ENCODE peak calls at places on chromosomes 3 and 15, in eight cellular contexts. One of them, this sample, is unnamed.

GRCh38 chr3:114284644-114285043 is 9.2 kb upstream of the TIGIT start:
- DNase-seq in lung: no peak
- DNase-seq in PC-9: no peak
- DNase-seq in tibial artery: no peak
- DNase-seq in lower lobe of right lung: no peak
- DNase-seq in stomach: no peak
- DNase-seq in neuronal stem cell: no peak
- DNase-seq in small intestine: no peak
- DNase-seq in this sample: no peak

GRCh38 chr3:140277886-140278285 is 342.9 kb downstream of the CLSTN2 start:
- DNase-seq in neuronal stem cell: no peak
- DNase-seq in small intestine: no peak
- DNase-seq in lung: no peak
- DNase-seq in stomach: no peak
- DNase-seq in tibial artery: no peak
- DNase-seq in PC-9: no peak
- DNase-seq in lower lobe of right lung: no peak
- DNase-seq in this sample: no peak

GRCh38 chr3:130800829-130801228 is 54.2 kb upstream of the PIK3R4 start:
- DNase-seq in lower lobe of right lung: no peak
- DNase-seq in PC-9: no peak
- DNase-seq in neuronal stem cell: no peak
- DNase-seq in small intestine: no peak
- DNase-seq in tibial artery: no peak
- DNase-seq in stomach: no peak
- DNase-seq in lung: no peak
- DNase-seq in this sample: no peak

GRCh38 chr3:186974824-186975281 is 44.5 kb downstream of the ST6GAL1 start:
- DNase-seq in lung: no peak
- DNase-seq in stomach: peak; percentile 49
- DNase-seq in tibial artery: no peak
- DNase-seq in PC-9: no peak
- DNase-seq in lower lobe of right lung: no peak
- DNase-seq in neuronal stem cell: no peak
- DNase-seq in small intestine: no peak
- DNase-seq in this sample: peak; percentile 6

GRCh38 chr3:62923092-62923491 is 47.9 kb upstream of the CADPS start:
- DNase-seq in lung: no peak
- DNase-seq in PC-9: no peak
- DNase-seq in lower lobe of right lung: no peak
- DNase-seq in stomach: no peak
- DNase-seq in tibial artery: no peak
- DNase-seq in small intestine: peak; percentile 95
- DNase-seq in neuronal stem cell: no peak
- DNase-seq in this sample: no peak

GRCh38 chr15:52496776-52497470 is 31.8 kb downstream of the MYO5A start:
- DNase-seq in small intestine: no peak
- DNase-seq in tibial artery: no peak
- DNase-seq in lower lobe of right lung: no peak
- DNase-seq in lung: no peak
- DNase-seq in stomach: no peak
- DNase-seq in neuronal stem cell: no peak
- DNase-seq in PC-9: peak; percentile 10
- DNase-seq in this sample: no peak

GRCh38 chr3:100588251-100588650 is 21.1 kb upstream of the ADGRG7 start:
- DNase-seq in small intestine: no peak
- DNase-seq in lower lobe of right lung: no peak
- DNase-seq in neuronal stem cell: no peak
- DNase-seq in tibial artery: no peak
- DNase-seq in stomach: no peak
- DNase-seq in PC-9: no peak
- DNase-seq in lung: no peak
- DNase-seq in this sample: no peak

GRCh38 chr15:42331235-42331634 is 28.1 kb upstream of the CAPN3 start:
- DNase-seq in lower lobe of right lung: no peak
- DNase-seq in lung: no peak
- DNase-seq in PC-9: no peak
- DNase-seq in stomach: no peak
- DNase-seq in neuronal stem cell: no peak
- DNase-seq in tibial artery: no peak
- DNase-seq in small intestine: no peak
- DNase-seq in this sample: no peak

GRCh38 chr3:57815034-57815433 is 58.9 kb downstream of the SLMAP start:
- DNase-seq in lower lobe of right lung: no peak
- DNase-seq in tibial artery: no peak
- DNase-seq in PC-9: no peak
- DNase-seq in small intestine: no peak
- DNase-seq in neuronal stem cell: no peak
- DNase-seq in lung: no peak
- DNase-seq in stomach: no peak
- DNase-seq in this sample: no peak

GRCh38 chr3:117719316-117719926 is 1009.8 kb downstream of the TUSC7 start:
- DNase-seq in lower lobe of right lung: no peak
- DNase-seq in tibial artery: no peak
- DNase-seq in neuronal stem cell: no peak
- DNase-seq in stomach: no peak
- DNase-seq in lung: no peak
- DNase-seq in PC-9: no peak
- DNase-seq in small intestine: peak; percentile 13
- DNase-seq in this sample: peak; percentile 14

GRCh38 chr3:56870436-56870835 is 68.7 kb upstream of the ARHGEF3 start:
- DNase-seq in PC-9: no peak
- DNase-seq in lower lobe of right lung: no peak
- DNase-seq in small intestine: no peak
- DNase-seq in stomach: no peak
- DNase-seq in neuronal stem cell: no peak
- DNase-seq in lung: no peak
- DNase-seq in tibial artery: no peak
- DNase-seq in this sample: no peak

GRCh38 chr3:58287354-58287753 is 18.7 kb upstream of the RPP14 start:
- DNase-seq in small intestine: no peak
- DNase-seq in neuronal stem cell: no peak
- DNase-seq in lung: no peak
- DNase-seq in lower lobe of right lung: no peak
- DNase-seq in stomach: no peak
- DNase-seq in PC-9: no peak
- DNase-seq in tibial artery: no peak
- DNase-seq in this sample: no peak

GRCh38 chr3:47295976-47296375 is 13.2 kb downstream of the KLHL18 start:
- DNase-seq in neuronal stem cell: no peak
- DNase-seq in lower lobe of right lung: no peak
- DNase-seq in small intestine: no peak
- DNase-seq in tibial artery: no peak
- DNase-seq in lung: no peak
- DNase-seq in stomach: no peak
- DNase-seq in PC-9: no peak
- DNase-seq in this sample: no peak

GRCh38 chr3:51400169-51400568 is 9.1 kb downstream of the RBM15B start:
- DNase-seq in tibial artery: no peak
- DNase-seq in PC-9: no peak
- DNase-seq in lower lobe of right lung: no peak
- DNase-seq in lung: no peak
- DNase-seq in stomach: no peak
- DNase-seq in neuronal stem cell: no peak
- DNase-seq in small intestine: peak; percentile 39
- DNase-seq in this sample: no peak

GRCh38 chr3:130582457-130583155 is 65.6 kb downstream of the COL6A6 start:
- DNase-seq in small intestine: no peak
- DNase-seq in PC-9: no peak
- DNase-seq in lung: no peak
- DNase-seq in stomach: no peak
- DNase-seq in tibial artery: no peak
- DNase-seq in neuronal stem cell: no peak
- DNase-seq in lower lobe of right lung: no peak
- DNase-seq in this sample: no peak

GRCh38 chr3:40899286-40899712 is 300.0 kb upstream of the CTNNB1 start:
- DNase-seq in PC-9: no peak
- DNase-seq in lower lobe of right lung: no peak
- DNase-seq in lung: no peak
- DNase-seq in small intestine: no peak
- DNase-seq in stomach: no peak
- DNase-seq in tibial artery: no peak
- DNase-seq in neuronal stem cell: no peak
- DNase-seq in this sample: no peak

GRCh38 chr3:122074621-122075265 is 19.6 kb downstream of the CD86 start:
- DNase-seq in small intestine: no peak
- DNase-seq in lower lobe of right lung: peak; percentile 77
- DNase-seq in lung: peak; percentile 40
- DNase-seq in stomach: no peak
- DNase-seq in tibial artery: no peak
- DNase-seq in PC-9: no peak
- DNase-seq in neuronal stem cell: no peak
- DNase-seq in this sample: no peak

GRCh38 chr3:63135362-63135761 is 142.7 kb upstream of the SYNPR start:
- DNase-seq in lower lobe of right lung: no peak
- DNase-seq in neuronal stem cell: peak; percentile 42
- DNase-seq in small intestine: no peak
- DNase-seq in lung: no peak
- DNase-seq in tibial artery: no peak
- DNase-seq in stomach: no peak
- DNase-seq in PC-9: no peak
- DNase-seq in this sample: no peak

GRCh38 chr15:32718082-32718821 is 448 bp downstream of the GREM1 start:
- DNase-seq in lower lobe of right lung: no peak
- DNase-seq in neuronal stem cell: peak; percentile 30
- DNase-seq in lung: no peak
- DNase-seq in PC-9: no peak
- DNase-seq in tibial artery: no peak
- DNase-seq in small intestine: no peak
- DNase-seq in stomach: no peak
- DNase-seq in this sample: no peak

GRCh38 chr3:153097213-153097612 is 64.8 kb upstream of the RAP2B start:
- DNase-seq in PC-9: no peak
- DNase-seq in neuronal stem cell: no peak
- DNase-seq in lower lobe of right lung: no peak
- DNase-seq in lung: no peak
- DNase-seq in tibial artery: no peak
- DNase-seq in small intestine: peak; percentile 8
- DNase-seq in stomach: no peak
- DNase-seq in this sample: no peak

GRCh38 chr3:129994883-129995559 is 20.5 kb downstream of the TRH start:
- DNase-seq in tibial artery: no peak
- DNase-seq in small intestine: no peak
- DNase-seq in lower lobe of right lung: no peak
- DNase-seq in lung: no peak
- DNase-seq in neuronal stem cell: no peak
- DNase-seq in PC-9: no peak
- DNase-seq in stomach: no peak
- DNase-seq in this sample: no peak

GRCh38 chr3:24487325-24488242 is 7.1 kb downstream of the THRB start:
- DNase-seq in PC-9: no peak
- DNase-seq in lung: no peak
- DNase-seq in lower lobe of right lung: no peak
- DNase-seq in tibial artery: no peak
- DNase-seq in neuronal stem cell: no peak
- DNase-seq in stomach: no peak
- DNase-seq in small intestine: no peak
- DNase-seq in this sample: no peak

GRCh38 chr3:42349765-42350594 is 60.4 kb downstream of the LYZL4 start:
- DNase-seq in small intestine: peak; percentile 31
- DNase-seq in stomach: no peak
- DNase-seq in neuronal stem cell: no peak
- DNase-seq in lower lobe of right lung: no peak
- DNase-seq in lung: no peak
- DNase-seq in tibial artery: no peak
- DNase-seq in PC-9: no peak
- DNase-seq in this sample: no peak

GRCh38 chr15:25054943-25055342 is 100.2 kb downstream of the SNRPN start:
- DNase-seq in tibial artery: peak; percentile 28
- DNase-seq in small intestine: no peak
- DNase-seq in stomach: no peak
- DNase-seq in lower lobe of right lung: no peak
- DNase-seq in neuronal stem cell: no peak
- DNase-seq in PC-9: no peak
- DNase-seq in lung: no peak
- DNase-seq in this sample: no peak
- H3K9me3 ChIP-seq in tibial artery: peaks cover 23% of the 10 kb centered on the region
- H3K9me3 ChIP-seq in small intestine: peaks cover 25% of the 10 kb centered on the region
- H3K9me3 ChIP-seq in stomach: peaks cover 100% of the 10 kb centered on the region
- H3K9me3 ChIP-seq in lower lobe of right lung: peaks cover 98% of the 10 kb centered on the region
- H3K9me3 ChIP-seq in neuronal stem cell: peaks cover 100% of the 10 kb centered on the region
- H3K9me3 ChIP-seq in PC-9: no peaks in the 10 kb centered on the region
- H3K9me3 ChIP-seq in lung: peaks cover 46% of the 10 kb centered on the region
- H3K9me3 ChIP-seq in this sample: peaks cover 93% of the 10 kb centered on the region

GRCh38 chr3:31600435-31600834 is 67.7 kb downstream of the STT3B start:
- DNase-seq in small intestine: no peak
- DNase-seq in lung: no peak
- DNase-seq in PC-9: no peak
- DNase-seq in stomach: no peak
- DNase-seq in lower lobe of right lung: no peak
- DNase-seq in neuronal stem cell: no peak
- DNase-seq in tibial artery: no peak
- DNase-seq in this sample: no peak
- H3K9me3 ChIP-seq in small intestine: no peaks in the 10 kb centered on the region
- H3K9me3 ChIP-seq in lung: no peaks in the 10 kb centered on the region
- H3K9me3 ChIP-seq in PC-9: no peaks in the 10 kb centered on the region
- H3K9me3 ChIP-seq in stomach: peaks cover under 1% of the 10 kb centered on the region
- H3K9me3 ChIP-seq in lower lobe of right lung: no peaks in the 10 kb centered on the region
- H3K9me3 ChIP-seq in neuronal stem cell: peaks cover 18% of the 10 kb centered on the region
- H3K9me3 ChIP-seq in tibial artery: no peaks in the 10 kb centered on the region
- H3K9me3 ChIP-seq in this sample: peaks cover 17% of the 10 kb centered on the region

GRCh38 chr15:71279757-71280141 is 164.5 kb downstream of the THSD4 start:
- DNase-seq in neuronal stem cell: no peak
- DNase-seq in PC-9: peak; percentile 15
- DNase-seq in tibial artery: no peak
- DNase-seq in small intestine: peak; percentile 87
- DNase-seq in lung: no peak
- DNase-seq in stomach: peak; percentile 30
- DNase-seq in lower lobe of right lung: no peak
- DNase-seq in this sample: no peak
- H3K9me3 ChIP-seq in neuronal stem cell: no peaks in the 10 kb centered on the region
- H3K9me3 ChIP-seq in PC-9: no peaks in the 10 kb centered on the region
- H3K9me3 ChIP-seq in tibial artery: no peaks in the 10 kb centered on the region
- H3K9me3 ChIP-seq in small intestine: no peaks in the 10 kb centered on the region
- H3K9me3 ChIP-seq in lung: no peaks in the 10 kb centered on the region
- H3K9me3 ChIP-seq in stomach: no peaks in the 10 kb centered on the region
- H3K9me3 ChIP-seq in lower lobe of right lung: no peaks in the 10 kb centered on the region
- H3K9me3 ChIP-seq in this sample: no peaks in the 10 kb centered on the region

DNA sequence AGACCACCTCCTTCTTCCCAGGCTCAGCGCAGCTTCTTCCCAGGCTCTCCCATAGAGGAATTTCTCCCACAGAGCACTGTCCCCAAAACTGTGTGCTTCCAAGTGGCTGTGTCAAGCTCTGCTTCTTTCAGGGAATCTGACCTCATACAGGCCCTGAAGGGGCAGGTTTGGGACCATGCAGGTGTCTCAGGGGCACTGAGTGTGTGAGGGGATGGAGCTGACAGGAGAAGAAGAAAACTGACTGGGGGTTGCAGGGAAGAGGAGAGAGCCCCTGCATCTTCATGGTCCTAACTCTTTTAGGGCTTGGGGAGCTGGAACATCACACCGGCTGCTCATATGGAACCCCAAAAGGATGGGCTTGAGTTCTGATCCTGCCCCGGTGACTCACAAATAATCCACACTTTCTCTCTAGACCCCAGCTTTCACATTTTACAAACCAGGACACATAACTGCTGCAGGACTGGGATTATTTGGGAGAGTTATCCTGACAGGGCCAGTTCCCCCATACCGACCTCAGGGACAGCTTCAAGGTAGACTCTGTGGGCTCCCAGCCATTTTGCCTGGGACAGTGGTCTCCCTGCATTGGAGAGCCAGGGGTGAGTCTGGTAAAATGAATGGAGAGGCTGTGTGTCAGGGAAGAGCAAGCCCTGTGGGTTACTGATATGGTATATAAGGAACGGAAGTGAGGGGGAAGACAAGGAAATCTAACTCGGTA is 316.1 kb downstream of the TLE3 start:
- DNase-seq in PC-9: no peak
- DNase-seq in stomach: no peak
- DNase-seq in small intestine: no peak
- DNase-seq in neuronal stem cell: no peak
- DNase-seq in lower lobe of right lung: no peak
- DNase-seq in lung: no peak
- DNase-seq in tibial artery: no peak
- DNase-seq in this sample: no peak
- H3K9me3 ChIP-seq in PC-9: no peaks in the 10 kb centered on the region
- H3K9me3 ChIP-seq in stomach: no peaks in the 10 kb centered on the region
- H3K9me3 ChIP-seq in small intestine: no peaks in the 10 kb centered on the region
- H3K9me3 ChIP-seq in neuronal stem cell: no peaks in the 10 kb centered on the region
- H3K9me3 ChIP-seq in lower lobe of right lung: no peaks in the 10 kb centered on the region
- H3K9me3 ChIP-seq in lung: no peaks in the 10 kb centered on the region
- H3K9me3 ChIP-seq in tibial artery: no peaks in the 10 kb centered on the region
- H3K9me3 ChIP-seq in this sample: no peaks in the 10 kb centered on the region

This sample was measured in Caco-2.